ENCODE peak calls at places on chromosomes 1 and 21, in eight cellular contexts. One of them, this sample, is unnamed.

GRCh38 chr1:243495442-243496172 is 239.8 kb downstream of the SDCCAG8 start:
- DNase-seq in HCT116: no peak
- DNase-seq in transverse colon: no peak
- DNase-seq in spleen: no peak
- DNase-seq in H1: no peak
- DNase-seq in breast epithelium: no peak
- DNase-seq in prostate gland: no peak
- DNase-seq in GM12891: no peak
- DNase-seq in this sample: no peak

GRCh38 chr1:110786802-110787327 is 86.1 kb upstream of the CD53 start:
- DNase-seq in HCT116: no peak
- DNase-seq in transverse colon: no peak
- DNase-seq in spleen: no peak
- DNase-seq in H1: no peak
- DNase-seq in breast epithelium: no peak
- DNase-seq in prostate gland: no peak
- DNase-seq in GM12891: no peak
- DNase-seq in this sample: no peak

GRCh38 chr1:225917536-225917935 is 6.5 kb downstream of the PYCR2 start:
- DNase-seq in HCT116: no peak
- DNase-seq in transverse colon: no peak
- DNase-seq in spleen: no peak
- DNase-seq in H1: no peak
- DNase-seq in breast epithelium: no peak
- DNase-seq in prostate gland: no peak
- DNase-seq in GM12891: no peak
- DNase-seq in this sample: no peak

GRCh38 chr1:64564891-64565290 is 95.0 kb downstream of the CACHD1 start:
- DNase-seq in HCT116: no peak
- DNase-seq in transverse colon: no peak
- DNase-seq in spleen: no peak
- DNase-seq in H1: no peak
- DNase-seq in breast epithelium: no peak
- DNase-seq in prostate gland: no peak
- DNase-seq in GM12891: no peak
- DNase-seq in this sample: no peak

GRCh38 chr1:30991852-30992606 is 73.5 kb downstream of the PUM1 start:
- DNase-seq in HCT116: no peak
- DNase-seq in transverse colon: no peak
- DNase-seq in spleen: no peak
- DNase-seq in H1: no peak
- DNase-seq in breast epithelium: no peak
- DNase-seq in prostate gland: no peak
- DNase-seq in GM12891: no peak
- DNase-seq in this sample: no peak

GRCh38 chr1:33560680-33561079 is 88.2 kb downstream of the ZSCAN20 start:
- DNase-seq in HCT116: no peak
- DNase-seq in transverse colon: no peak
- DNase-seq in spleen: no peak
- DNase-seq in H1: no peak
- DNase-seq in breast epithelium: no peak
- DNase-seq in prostate gland: no peak
- DNase-seq in GM12891: no peak
- DNase-seq in this sample: no peak

GRCh38 chr1:44512313-44512885 is 107.3 kb downstream of the RNF220 start:
- DNase-seq in HCT116: no peak
- DNase-seq in transverse colon: no peak
- DNase-seq in spleen: no peak
- DNase-seq in H1: no peak
- DNase-seq in breast epithelium: no peak
- DNase-seq in prostate gland: no peak
- DNase-seq in GM12891: no peak
- DNase-seq in this sample: no peak

GRCh38 chr1:10057305-10057704 is 24.5 kb downstream of the UBE4B start:
- DNase-seq in HCT116: no peak
- DNase-seq in transverse colon: no peak
- DNase-seq in spleen: no peak
- DNase-seq in H1: no peak
- DNase-seq in breast epithelium: no peak
- DNase-seq in prostate gland: no peak
- DNase-seq in GM12891: no peak
- DNase-seq in this sample: no peak

GRCh38 chr1:235093685-235094592 is 34.7 kb downstream of the TOMM20 start:
- DNase-seq in HCT116: no peak
- DNase-seq in transverse colon: peak
- DNase-seq in spleen: peak
- DNase-seq in H1: no peak
- DNase-seq in breast epithelium: peak
- DNase-seq in prostate gland: peak
- DNase-seq in GM12891: peak
- DNase-seq in this sample: no peak

GRCh38 chr1:234825498-234826176 is 215.7 kb upstream of the IRF2BP2 start:
- DNase-seq in HCT116: no peak
- DNase-seq in transverse colon: peak
- DNase-seq in spleen: no peak
- DNase-seq in H1: no peak
- DNase-seq in breast epithelium: no peak
- DNase-seq in prostate gland: no peak
- DNase-seq in GM12891: no peak
- DNase-seq in this sample: no peak

GRCh38 chr1:23537296-23537993 is 6.4 kb upstream of the E2F2 start:
- DNase-seq in HCT116: no peak
- DNase-seq in transverse colon: no peak
- DNase-seq in spleen: no peak
- DNase-seq in H1: no peak
- DNase-seq in breast epithelium: no peak
- DNase-seq in prostate gland: no peak
- DNase-seq in GM12891: no peak
- DNase-seq in this sample: no peak

GRCh38 chr1:100613817-100614559 is 76.0 kb downstream of the GPR88 start:
- DNase-seq in HCT116: no peak
- DNase-seq in transverse colon: no peak
- DNase-seq in spleen: no peak
- DNase-seq in H1: no peak
- DNase-seq in breast epithelium: no peak
- DNase-seq in prostate gland: no peak
- DNase-seq in GM12891: no peak
- DNase-seq in this sample: no peak

GRCh38 chr1:162605225-162605927 is 26.9 kb upstream of the DDR2 start:
- DNase-seq in HCT116: peak
- DNase-seq in transverse colon: no peak
- DNase-seq in spleen: no peak
- DNase-seq in H1: no peak
- DNase-seq in breast epithelium: no peak
- DNase-seq in prostate gland: no peak
- DNase-seq in GM12891: no peak
- DNase-seq in this sample: no peak

GRCh38 chr1:97721221-97721620 is 199.6 kb downstream of the DPYD start:
- DNase-seq in HCT116: no peak
- DNase-seq in transverse colon: no peak
- DNase-seq in spleen: no peak
- DNase-seq in H1: no peak
- DNase-seq in breast epithelium: no peak
- DNase-seq in prostate gland: no peak
- DNase-seq in GM12891: no peak
- DNase-seq in this sample: no peak

GRCh38 chr1:229027622-229028182 is 243.2 kb upstream of the RAB4A start:
- DNase-seq in HCT116: no peak
- DNase-seq in transverse colon: peak
- DNase-seq in spleen: no peak
- DNase-seq in H1: peak
- DNase-seq in breast epithelium: no peak
- DNase-seq in prostate gland: no peak
- DNase-seq in GM12891: no peak
- DNase-seq in this sample: no peak
- TF ChIP-seq POLR2AphosphoS5 in HCT116: no peak
- TF ChIP-seq POLR2AphosphoS5 in transverse colon: no peak
- TF ChIP-seq POLR2AphosphoS5 in spleen: no peak
- TF ChIP-seq POLR2AphosphoS5 in H1: no peak
- TF ChIP-seq POLR2AphosphoS5 in breast epithelium: no peak
- TF ChIP-seq POLR2AphosphoS5 in prostate gland: no peak
- TF ChIP-seq POLR2AphosphoS5 in GM12891: no peak
- TF ChIP-seq POLR2AphosphoS5 in this sample: no peak

DNA sequence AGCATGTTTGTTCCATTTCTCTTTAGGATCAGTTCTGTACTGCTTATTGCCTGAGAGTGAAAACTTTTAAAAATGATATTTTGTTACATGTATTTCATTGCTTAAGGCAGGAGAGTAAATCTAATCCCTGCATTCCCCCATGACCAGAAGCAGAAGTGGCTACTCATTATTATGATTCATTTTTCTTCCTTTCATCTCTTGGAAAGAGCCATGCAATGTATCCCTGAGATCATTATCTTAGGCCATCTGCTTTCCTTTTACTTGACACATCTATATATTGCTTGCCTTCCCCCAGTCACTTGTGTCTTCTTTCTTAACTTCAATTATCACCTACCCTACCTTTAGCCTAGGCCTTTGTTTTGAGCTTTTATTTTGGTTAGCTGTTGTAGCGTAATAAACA is 430.4 kb upstream of the CHRM3 start:
- DNase-seq in HCT116: no peak
- DNase-seq in transverse colon: no peak
- DNase-seq in spleen: no peak
- DNase-seq in H1: no peak
- DNase-seq in breast epithelium: no peak
- DNase-seq in prostate gland: no peak
- DNase-seq in GM12891: no peak
- DNase-seq in this sample: no peak
- TF ChIP-seq POLR2AphosphoS5 in HCT116: no peak
- TF ChIP-seq POLR2AphosphoS5 in transverse colon: no peak
- TF ChIP-seq POLR2AphosphoS5 in spleen: no peak
- TF ChIP-seq POLR2AphosphoS5 in H1: no peak
- TF ChIP-seq POLR2AphosphoS5 in breast epithelium: no peak
- TF ChIP-seq POLR2AphosphoS5 in prostate gland: no peak
- TF ChIP-seq POLR2AphosphoS5 in GM12891: no peak
- TF ChIP-seq POLR2AphosphoS5 in this sample: no peak

GRCh38 chr21:27507695-27508094 is 540.8 kb upstream of the ADAMTS5 start:
- DNase-seq in HCT116: no peak
- DNase-seq in transverse colon: no peak
- DNase-seq in spleen: no peak
- DNase-seq in H1: no peak
- DNase-seq in breast epithelium: no peak
- DNase-seq in prostate gland: no peak
- DNase-seq in GM12891: no peak
- DNase-seq in this sample: no peak

GRCh38 chr21:27511241-27511640 is 544.4 kb upstream of the ADAMTS5 start:
- DNase-seq in HCT116: no peak
- DNase-seq in transverse colon: no peak
- DNase-seq in spleen: no peak
- DNase-seq in H1: no peak
- DNase-seq in breast epithelium: no peak
- DNase-seq in prostate gland: no peak
- DNase-seq in GM12891: no peak
- DNase-seq in this sample: no peak

GRCh38 chr21:27502801-27503200 is 535.9 kb upstream of the ADAMTS5 start:
- DNase-seq in HCT116: no peak
- DNase-seq in transverse colon: no peak
- DNase-seq in spleen: no peak
- DNase-seq in H1: no peak
- DNase-seq in breast epithelium: no peak
- DNase-seq in prostate gland: no peak
- DNase-seq in GM12891: no peak
- DNase-seq in this sample: no peak

GRCh38 chr21:27505516-27505915 is 538.6 kb upstream of the ADAMTS5 start:
- DNase-seq in HCT116: no peak
- DNase-seq in transverse colon: no peak
- DNase-seq in spleen: no peak
- DNase-seq in H1: no peak
- DNase-seq in breast epithelium: no peak
- DNase-seq in prostate gland: no peak
- DNase-seq in GM12891: no peak
- DNase-seq in this sample: no peak
- TF ChIP-seq POLR2AphosphoS5 in HCT116: no peak
- TF ChIP-seq POLR2AphosphoS5 in transverse colon: no peak
- TF ChIP-seq POLR2AphosphoS5 in spleen: no peak
- TF ChIP-seq POLR2AphosphoS5 in H1: no peak
- TF ChIP-seq POLR2AphosphoS5 in breast epithelium: no peak
- TF ChIP-seq POLR2AphosphoS5 in prostate gland: no peak
- TF ChIP-seq POLR2AphosphoS5 in GM12891: no peak
- TF ChIP-seq POLR2AphosphoS5 in this sample: no peak

GRCh38 chr1:8876099-8876496 is 2.4 kb downstream of the ENO1 start:
- DNase-seq in HCT116: no peak
- DNase-seq in transverse colon: no peak
- DNase-seq in spleen: no peak
- DNase-seq in H1: no peak
- DNase-seq in breast epithelium: no peak
- DNase-seq in prostate gland: no peak
- DNase-seq in GM12891: no peak
- DNase-seq in this sample: no peak

GRCh38 chr1:8873506-8874229 is 4.8 kb downstream of the ENO1 start:
- DNase-seq in HCT116: peak
- DNase-seq in transverse colon: peak
- DNase-seq in spleen: peak
- DNase-seq in H1: peak
- DNase-seq in breast epithelium: peak
- DNase-seq in prostate gland: peak
- DNase-seq in GM12891: no peak
- DNase-seq in this sample: peak

GRCh38 chr1:8875216-8875861 is 3.1 kb downstream of the ENO1 start:
- DNase-seq in HCT116: no peak
- DNase-seq in transverse colon: no peak
- DNase-seq in spleen: no peak
- DNase-seq in H1: no peak
- DNase-seq in breast epithelium: no peak
- DNase-seq in prostate gland: no peak
- DNase-seq in GM12891: no peak
- DNase-seq in this sample: no peak

GRCh38 chr1:8873001-8873400 is 5.5 kb downstream of the ENO1 start:
- DNase-seq in HCT116: no peak
- DNase-seq in transverse colon: no peak
- DNase-seq in spleen: no peak
- DNase-seq in H1: no peak
- DNase-seq in breast epithelium: no peak
- DNase-seq in prostate gland: no peak
- DNase-seq in GM12891: no peak
- DNase-seq in this sample: no peak

DNA sequence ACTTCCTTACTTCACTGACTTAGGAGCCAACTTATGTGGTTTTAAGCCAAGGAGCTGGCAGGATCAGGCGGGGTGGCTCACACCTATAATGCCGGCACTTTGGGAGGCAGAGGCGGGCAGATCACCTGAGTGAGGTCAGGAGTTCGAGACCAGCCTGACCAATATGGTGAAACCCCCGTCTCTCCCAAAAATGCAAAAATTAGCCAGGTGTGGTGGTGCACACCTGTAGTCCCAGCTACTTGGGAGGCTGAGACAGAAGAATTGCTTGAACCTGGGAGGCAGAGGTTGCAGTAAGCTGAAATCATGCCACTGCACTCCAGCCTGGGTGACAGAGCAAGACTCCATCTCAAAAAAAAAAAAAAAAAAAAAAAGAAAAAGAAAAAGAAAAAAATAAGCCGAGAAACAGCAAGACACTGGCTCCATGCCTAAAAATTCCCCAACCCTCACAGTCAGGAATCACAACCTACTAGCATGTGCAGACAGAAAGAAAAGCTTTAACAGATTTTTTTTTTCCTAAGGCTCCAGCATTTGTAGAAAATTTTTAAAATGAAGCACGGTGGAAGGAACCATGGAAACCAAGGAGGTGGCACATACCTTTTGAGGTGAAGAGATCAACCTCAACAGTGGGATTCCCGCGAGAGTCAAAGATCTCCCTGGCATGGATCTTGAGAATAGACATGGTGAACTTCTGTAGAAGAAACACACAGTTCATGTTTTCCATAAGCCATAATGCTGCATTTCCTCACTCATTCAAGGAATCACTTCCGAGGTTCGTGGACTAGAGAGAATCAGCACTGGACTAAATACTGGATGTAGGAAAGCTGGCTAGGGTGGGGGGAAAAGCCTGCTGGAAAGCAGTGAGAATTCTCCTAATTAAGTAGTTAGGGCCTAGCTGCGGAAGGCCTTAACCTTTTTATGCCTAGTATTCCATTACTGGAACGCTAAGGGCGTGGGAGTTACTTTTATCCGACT is 4.0 kb downstream of the ENO1 start:
- DNase-seq in HCT116: no peak
- DNase-seq in transverse colon: no peak
- DNase-seq in spleen: no peak
- DNase-seq in H1: no peak
- DNase-seq in breast epithelium: no peak
- DNase-seq in prostate gland: no peak
- DNase-seq in GM12891: no peak
- DNase-seq in this sample: no peak
- TF ChIP-seq POLR2AphosphoS5 in HCT116: no peak
- TF ChIP-seq POLR2AphosphoS5 in transverse colon: no peak
- TF ChIP-seq POLR2AphosphoS5 in spleen: no peak
- TF ChIP-seq POLR2AphosphoS5 in H1: peak
- TF ChIP-seq POLR2AphosphoS5 in breast epithelium: no peak
- TF ChIP-seq POLR2AphosphoS5 in prostate gland: no peak
- TF ChIP-seq POLR2AphosphoS5 in GM12891: peak
- TF ChIP-seq POLR2AphosphoS5 in this sample: no peak

This sample was measured in suprapubic skin.